ENCODE peak calls at places on chromosomes 5 and 9, in five cellular contexts. B is keratinocyte, F is esophagus squamous epithelium, D is cardiac muscle cell, P is Calu3. W is an unnamed sample.

GRCh38 chr5:159444441-159445082 is 114.3 kb upstream of the IL12B start:
- DNase-seq in P (peak), B (no peak), F (no peak), D (peak), W (no peak)

GRCh38 chr5:39880985-39881384 is 456.2 kb upstream of the DAB2 start:
- DNase-seq in B (no peak), P (no peak), D (no peak), F (no peak), W (no peak)

GRCh38 chr5:142246-142810 is 49.0 kb upstream of the LRRC14B start:
- DNase-seq in D (no peak), F (no peak), B (no peak), P (no peak), W (no peak)

GRCh38 chr9:137138701-137139467 is at the start of gene GRIN1:
- DNase-seq in F (no peak), B (no peak), P (no peak), D (peak), W (no peak)

GRCh38 chr5:143435207-143435657 is 31.7 kb upstream of the NR3C1 start:
- DNase-seq in P (no peak), D (peak), B (no peak), F (no peak), W (peak)

GRCh38 chr5:123207321-123207645 is 118.2 kb downstream of the PRDM6 start:
- DNase-seq in B (no peak), P (no peak), D (no peak), F (no peak), W (no peak)

GRCh38 chr9:134333234-134333873 is 7.1 kb downstream of the RXRA start:
- DNase-seq in B (no peak), P (peak), F (no peak), D (no peak), W (no peak)

GRCh38 chr9:93064392-93065124 is 6.1 kb downstream of the SUSD3 start:
- DNase-seq in P (no peak), B (no peak), D (no peak), F (peak), W (peak)

GRCh38 chr5:56172225-56172624 is 60.9 kb downstream of the ANKRD55 start:
- DNase-seq in B (no peak), F (no peak), D (peak), P (no peak), W (no peak)

GRCh38 chr5:82561786-82562185 is 283.6 kb upstream of the RPS23 start:
- DNase-seq in B (no peak), F (no peak), P (no peak), D (peak), W (no peak)

GRCh38 chr5:16808936-16809815 is 126.9 kb downstream of the MYO10 start:
- DNase-seq in P (no peak), B (no peak), D (no peak), F (no peak), W (no peak)

GRCh38 chr5:145681686-145682085 is 153.5 kb downstream of the PRELID2 start:
- DNase-seq in D (peak), P (peak), B (peak), F (no peak), W (no peak)

GRCh38 chr5:107248065-107248695 is 422.6 kb downstream of the EFNA5 start:
- DNase-seq in D (peak), F (no peak), P (peak), B (peak), W (no peak)

GRCh38 chr9:138010861-138011260 is 133.3 kb downstream of the CACNA1B start:
- DNase-seq in P (no peak), F (no peak), B (no peak), D (no peak), W (no peak)

GRCh38 chr9:36138901-36139300 is 2.4 kb downstream of the GLIPR2 start:
- DNase-seq in P (no peak), D (no peak), F (no peak), B (no peak), W (no peak)

GRCh38 chr5:28215091-28215490 is 1176.7 kb upstream of the CDH9 start:
- DNase-seq in F (no peak), B (no peak), D (no peak), P (no peak), W (no peak)

GRCh38 chr5:168798065-168799023 is 219.2 kb upstream of the PANK3 start:
- DNase-seq in F (no peak), D (no peak), B (no peak), P (no peak), W (no peak)

GRCh38 chr9:76643399-76644117 is 120.7 kb upstream of the PCA3 start:
- DNase-seq in B (no peak), D (no peak), F (no peak), P (no peak), W (no peak)

GRCh38 chr9:14967450-14968321 is 57.5 kb upstream of the FREM1 start:
- DNase-seq in D (no peak), P (no peak), B (no peak), F (no peak), W (no peak)

GRCh38 chr9:127816362-127816725 is 13.7 kb downstream of the FPGS start:
- DNase-seq in D (no peak), B (no peak), F (no peak), P (no peak), W (no peak)

GRCh38 chr9:81535542-81536241 is 153.7 kb downstream of the TLE1 start:
- DNase-seq in F (no peak), B (no peak), D (peak), P (no peak), W (no peak)

GRCh38 chr5:107968465-107968864 is 297.7 kb upstream of the EFNA5 start:
- DNase-seq in B (no peak), P (no peak), D (no peak), F (no peak), W (no peak)

GRCh38 chr5:133828727-133829126 is 139.7 kb downstream of the C5orf15 start:
- DNase-seq in D (no peak), F (no peak), P (no peak), B (no peak), W (no peak)

GRCh38 chr5:132830436-132831094 is at the start of gene SHROOM1:
- DNase-seq in B (no peak), P (peak), F (no peak), D (peak), W (peak)

GRCh38 chr5:157718529-157718928 is 12.7 kb upstream of the THG1L start:
- DNase-seq in F (no peak), P (peak), B (no peak), D (peak), W (no peak)

GRCh38 chr5:141992349-141992963 is 20.4 kb downstream of the GNPDA1 start:
- DNase-seq in P (peak), B (no peak), D (peak), F (no peak), W (no peak)

GRCh38 chr5:67350600-67351315 is 154.2 kb upstream of the CD180 start:
- DNase-seq in D (peak), F (no peak), P (no peak), B (no peak), W (no peak)

GRCh38 chr5:20601678-20602100 is 613.7 kb upstream of the CDH18 start:
- DNase-seq in P (no peak), B (no peak), D (peak), F (no peak), W (no peak)

GRCh38 chr9:6194934-6195333 is 20.7 kb upstream of the IL33 start:
- DNase-seq in D (peak), B (no peak), F (no peak), P (no peak), W (no peak)

GRCh38 chr5:41524174-41524573 is 13.8 kb upstream of the PLCXD3 start:
- DNase-seq in D (peak), B (no peak), F (no peak), P (no peak), W (no peak)

GRCh38 chr9:114417511-114417910 is 29.7 kb upstream of the AKNA start:
- DNase-seq in D (peak), B (no peak), F (no peak), P (no peak), W (no peak)

GRCh38 chr9:94826644-94827410 is 100.3 kb downstream of the AOPEP start:
- DNase-seq in D (no peak), F (no peak), B (no peak), P (no peak), W (no peak)

GRCh38 chr9:706606-707451 is 134.7 kb upstream of the DMRT1 start:
- DNase-seq in D (peak), F (no peak), P (peak), B (no peak), W (no peak)

GRCh38 chr5:123125953-123126352 is 36.9 kb downstream of the PRDM6 start:
- DNase-seq in D (peak), B (no peak), F (no peak), P (no peak), W (no peak)

GRCh38 chr9:74639112-74639511 is 142.0 kb downstream of the RORB start:
- DNase-seq in B (no peak), P (no peak), F (no peak), D (no peak), W (no peak)

GRCh38 chr5:45765561-45765960 is 69.4 kb upstream of the HCN1 start:
- DNase-seq in D (no peak), P (no peak), F (no peak), B (no peak), W (no peak)

GRCh38 chr5:31531543-31531887 is 378 bp downstream of the DROSHA start:
- DNase-seq in B (no peak), P (peak), F (no peak), D (peak), W (no peak)

GRCh38 chr5:147397616-147398015 is 112.3 kb downstream of the DPYSL3 start:
- DNase-seq in P (peak), F (no peak), D (no peak), B (no peak), W (no peak)
- TF ChIP-seq CTCF in P (peak), F (no peak), D (peak), B (peak), W (no peak)

DNA sequence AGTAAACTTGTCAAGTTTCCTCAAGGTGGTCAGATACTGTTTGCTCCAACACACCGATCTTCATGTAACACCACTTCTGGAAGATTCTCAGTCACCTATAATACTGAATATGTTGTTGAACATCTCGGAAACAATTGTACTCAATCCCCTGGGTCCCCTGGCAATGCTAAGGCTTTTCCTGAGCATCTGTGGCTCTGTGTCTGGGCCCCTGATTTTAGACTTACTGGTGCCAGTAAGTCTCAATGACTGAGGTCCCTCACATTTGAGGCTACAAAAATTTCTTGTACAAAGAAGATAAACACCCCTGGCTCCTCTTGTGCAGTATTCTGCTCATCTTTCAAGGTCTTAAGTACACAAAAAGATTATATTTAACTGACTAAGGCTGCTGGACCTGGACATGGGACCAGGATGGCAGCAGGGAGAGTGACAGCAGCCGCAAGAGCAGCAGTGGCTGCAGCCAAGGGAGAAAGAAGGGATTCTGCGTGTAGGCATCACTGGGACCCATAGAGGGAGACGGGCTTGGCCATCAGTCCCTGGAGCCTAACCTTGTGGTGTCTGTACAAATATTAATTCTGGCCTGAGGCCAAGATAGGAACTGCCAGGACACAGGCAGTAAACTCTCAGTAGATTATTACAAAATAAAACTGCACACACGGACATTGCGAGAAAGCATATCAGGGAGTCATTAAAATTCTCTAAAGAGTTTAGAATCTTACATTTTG is 49.0 kb upstream of the TNPO1 start:
- DNase-seq in D (peak), B (no peak), P (no peak), F (no peak), W (no peak)
- TF ChIP-seq CTCF in D (no peak), B (no peak), P (no peak), F (no peak), W (no peak)

GRCh38 chr5:54325272-54325609 is 14.9 kb upstream of the ARL15 start:
- DNase-seq in D (no peak), B (no peak), F (no peak), P (no peak), W (no peak)

GRCh38 chr5:54325610-54326311 is 15.4 kb upstream of the ARL15 start:
- DNase-seq in D (no peak), P (no peak), F (no peak), B (no peak), W (no peak)

GRCh38 chr5:54324651-54325271 is 14.4 kb upstream of the ARL15 start:
- DNase-seq in B (no peak), P (no peak), D (no peak), F (no peak), W (no peak)

GRCh38 chr5:54326662-54327145 is 16.3 kb upstream of the ARL15 start:
- DNase-seq in F (no peak), P (no peak), D (no peak), B (no peak), W (no peak)

DNA sequence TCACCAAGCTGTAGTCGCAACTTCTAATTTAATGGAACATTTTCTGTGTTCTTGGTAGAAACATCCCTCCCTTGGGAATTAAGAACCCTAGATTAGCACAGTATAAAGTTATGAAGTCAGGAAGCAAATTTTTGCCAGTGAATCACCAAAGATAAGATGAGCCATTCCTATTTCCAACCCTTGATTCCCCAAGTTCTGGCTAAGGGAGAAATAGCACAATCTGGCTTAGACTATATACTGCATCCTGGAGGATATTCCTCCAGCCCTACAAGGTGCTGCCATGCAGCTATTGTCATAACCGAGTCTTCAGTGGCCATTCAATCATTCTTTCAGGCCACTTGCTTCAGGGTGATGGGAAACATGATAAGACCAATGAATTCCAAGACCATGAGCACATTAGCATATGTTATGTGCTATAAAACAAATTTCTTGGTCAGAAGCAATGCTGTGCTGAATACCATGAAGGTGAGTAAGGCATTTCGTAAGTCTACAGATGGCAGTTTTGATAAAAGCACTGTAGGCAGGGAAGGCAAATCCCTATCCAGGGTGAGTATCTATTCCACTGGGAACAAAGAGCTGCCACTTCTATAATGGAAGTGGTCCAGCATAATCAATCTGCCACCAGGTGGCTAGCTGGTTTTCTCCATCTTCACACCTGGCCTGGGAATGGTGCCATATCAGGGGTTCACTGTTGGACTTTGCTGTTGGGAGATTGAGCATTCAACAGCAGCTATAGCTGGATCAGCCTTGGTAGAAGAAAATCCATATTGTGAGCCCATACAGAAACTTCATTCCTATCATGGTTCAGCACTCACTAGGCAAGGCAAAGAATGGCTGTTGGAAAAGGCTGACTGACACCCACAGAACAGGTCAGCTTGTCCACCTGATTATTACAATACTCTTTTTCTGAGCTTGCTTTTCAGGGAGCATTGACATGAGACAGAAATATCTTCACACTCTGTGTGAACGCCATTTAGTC is 19.6 kb upstream of the ARL15 start:
- DNase-seq in D (peak), F (no peak), P (no peak), B (peak), W (no peak)
- TF ChIP-seq CTCF in D (no peak), F (no peak), P (no peak), B (peak), W (no peak)

GRCh38 chr9:19371942-19372341 is 8.1 kb downstream of the RPS6 start:
- DNase-seq in B (no peak), F (no peak), D (no peak), P (no peak), W (no peak)
- TF ChIP-seq CTCF in B (no peak), F (no peak), D (no peak), P (no peak), W (no peak)